ENCODE peak calls at places on chromosomes 3 and 15, in six cellular contexts. One of them, this sample, is unnamed.

GRCh38 chr15:62909257-62909656 is 133.3 kb upstream of the TPM1 start:
- DNase-seq in COR-L47: no peak
- DNase-seq in mucosa of descending colon: no peak
- DNase-seq in activated CD4-positive, alpha-beta T cell treated with anti-CD3 and anti-CD28 coated beads for 24 hours: no peak
- DNase-seq in HTR-8/SVneo: no peak
- DNase-seq in AG04450: no peak
- DNase-seq in this sample: no peak

GRCh38 chr3:127483902-127484591 is 106.5 kb downstream of the TPRA1 start:
- DNase-seq in AG04450: no peak
- DNase-seq in HTR-8/SVneo: no peak
- DNase-seq in COR-L47: no peak
- DNase-seq in activated CD4-positive, alpha-beta T cell treated with anti-CD3 and anti-CD28 coated beads for 24 hours: peak
- DNase-seq in mucosa of descending colon: no peak
- DNase-seq in this sample: no peak

GRCh38 chr3:101119535-101119934 is 126.3 kb upstream of the ABI3BP start:
- DNase-seq in COR-L47: no peak
- DNase-seq in HTR-8/SVneo: no peak
- DNase-seq in activated CD4-positive, alpha-beta T cell treated with anti-CD3 and anti-CD28 coated beads for 24 hours: no peak
- DNase-seq in mucosa of descending colon: no peak
- DNase-seq in AG04450: peak
- DNase-seq in this sample: no peak

GRCh38 chr3:184690236-184690883 is 21.5 kb downstream of the MAGEF1 start:
- DNase-seq in HTR-8/SVneo: no peak
- DNase-seq in COR-L47: no peak
- DNase-seq in activated CD4-positive, alpha-beta T cell treated with anti-CD3 and anti-CD28 coated beads for 24 hours: no peak
- DNase-seq in mucosa of descending colon: no peak
- DNase-seq in AG04450: no peak
- DNase-seq in this sample: no peak

GRCh38 chr15:98776607-98777281 is 128.4 kb downstream of the IGF1R start:
- DNase-seq in COR-L47: peak
- DNase-seq in mucosa of descending colon: no peak
- DNase-seq in activated CD4-positive, alpha-beta T cell treated with anti-CD3 and anti-CD28 coated beads for 24 hours: no peak
- DNase-seq in HTR-8/SVneo: no peak
- DNase-seq in AG04450: no peak
- DNase-seq in this sample: no peak

GRCh38 chr3:58237238-58237939 is at the start of gene ABHD6:
- DNase-seq in activated CD4-positive, alpha-beta T cell treated with anti-CD3 and anti-CD28 coated beads for 24 hours: peak
- DNase-seq in COR-L47: no peak
- DNase-seq in AG04450: no peak
- DNase-seq in mucosa of descending colon: peak
- DNase-seq in HTR-8/SVneo: peak
- DNase-seq in this sample: peak

GRCh38 chr3:99315896-99316295 is 322.5 kb upstream of the COL8A1 start:
- DNase-seq in COR-L47: no peak
- DNase-seq in HTR-8/SVneo: no peak
- DNase-seq in AG04450: no peak
- DNase-seq in activated CD4-positive, alpha-beta T cell treated with anti-CD3 and anti-CD28 coated beads for 24 hours: no peak
- DNase-seq in mucosa of descending colon: no peak
- DNase-seq in this sample: no peak

GRCh38 chr3:172760406-172760805 is 9.9 kb downstream of the ECT2 start:
- DNase-seq in activated CD4-positive, alpha-beta T cell treated with anti-CD3 and anti-CD28 coated beads for 24 hours: no peak
- DNase-seq in mucosa of descending colon: no peak
- DNase-seq in HTR-8/SVneo: no peak
- DNase-seq in AG04450: no peak
- DNase-seq in COR-L47: no peak
- DNase-seq in this sample: no peak

GRCh38 chr3:13622356-13622755 is 73.4 kb downstream of the FBLN2 start:
- DNase-seq in HTR-8/SVneo: no peak
- DNase-seq in mucosa of descending colon: no peak
- DNase-seq in activated CD4-positive, alpha-beta T cell treated with anti-CD3 and anti-CD28 coated beads for 24 hours: no peak
- DNase-seq in AG04450: no peak
- DNase-seq in COR-L47: no peak
- DNase-seq in this sample: no peak

GRCh38 chr3:15812183-15812582 is 14.4 kb upstream of the ANKRD28 start:
- DNase-seq in AG04450: no peak
- DNase-seq in HTR-8/SVneo: peak
- DNase-seq in COR-L47: no peak
- DNase-seq in mucosa of descending colon: no peak
- DNase-seq in activated CD4-positive, alpha-beta T cell treated with anti-CD3 and anti-CD28 coated beads for 24 hours: no peak
- DNase-seq in this sample: no peak

GRCh38 chr15:68434021-68434420 is 2.1 kb upstream of the ITGA11 start:
- DNase-seq in mucosa of descending colon: no peak
- DNase-seq in activated CD4-positive, alpha-beta T cell treated with anti-CD3 and anti-CD28 coated beads for 24 hours: no peak
- DNase-seq in AG04450: no peak
- DNase-seq in COR-L47: no peak
- DNase-seq in HTR-8/SVneo: no peak
- DNase-seq in this sample: no peak

GRCh38 chr3:150292891-150293290 is 115.2 kb upstream of the TSC22D2 start:
- DNase-seq in HTR-8/SVneo: no peak
- DNase-seq in AG04450: peak
- DNase-seq in mucosa of descending colon: no peak
- DNase-seq in COR-L47: no peak
- DNase-seq in activated CD4-positive, alpha-beta T cell treated with anti-CD3 and anti-CD28 coated beads for 24 hours: no peak
- DNase-seq in this sample: no peak

GRCh38 chr15:42094512-42094963 is at the start of gene PLA2G4D:
- DNase-seq in activated CD4-positive, alpha-beta T cell treated with anti-CD3 and anti-CD28 coated beads for 24 hours: no peak
- DNase-seq in COR-L47: peak
- DNase-seq in mucosa of descending colon: no peak
- DNase-seq in AG04450: no peak
- DNase-seq in HTR-8/SVneo: no peak
- DNase-seq in this sample: no peak

GRCh38 chr3:153734777-153735551 is 386.2 kb upstream of the ARHGEF26 start:
- DNase-seq in AG04450: no peak
- DNase-seq in mucosa of descending colon: no peak
- DNase-seq in HTR-8/SVneo: no peak
- DNase-seq in activated CD4-positive, alpha-beta T cell treated with anti-CD3 and anti-CD28 coated beads for 24 hours: no peak
- DNase-seq in COR-L47: no peak
- DNase-seq in this sample: no peak

GRCh38 chr3:99549918-99550603 is 88.3 kb upstream of the COL8A1 start:
- DNase-seq in HTR-8/SVneo: no peak
- DNase-seq in COR-L47: no peak
- DNase-seq in activated CD4-positive, alpha-beta T cell treated with anti-CD3 and anti-CD28 coated beads for 24 hours: no peak
- DNase-seq in AG04450: no peak
- DNase-seq in mucosa of descending colon: no peak
- DNase-seq in this sample: no peak

GRCh38 chr3:168884353-168884903 is 779.1 kb downstream of the MECOM start:
- DNase-seq in COR-L47: peak
- DNase-seq in AG04450: peak
- DNase-seq in activated CD4-positive, alpha-beta T cell treated with anti-CD3 and anti-CD28 coated beads for 24 hours: no peak
- DNase-seq in HTR-8/SVneo: peak
- DNase-seq in mucosa of descending colon: no peak
- DNase-seq in this sample: no peak

GRCh38 chr3:63470745-63471144 is 181.7 kb upstream of the SNTN start:
- DNase-seq in mucosa of descending colon: no peak
- DNase-seq in AG04450: no peak
- DNase-seq in activated CD4-positive, alpha-beta T cell treated with anti-CD3 and anti-CD28 coated beads for 24 hours: no peak
- DNase-seq in COR-L47: no peak
- DNase-seq in HTR-8/SVneo: no peak
- DNase-seq in this sample: no peak

GRCh38 chr3:64814360-64814759 is 126.6 kb upstream of the ADAMTS9 start:
- DNase-seq in AG04450: no peak
- DNase-seq in COR-L47: no peak
- DNase-seq in activated CD4-positive, alpha-beta T cell treated with anti-CD3 and anti-CD28 coated beads for 24 hours: no peak
- DNase-seq in mucosa of descending colon: no peak
- DNase-seq in HTR-8/SVneo: no peak
- DNase-seq in this sample: no peak

GRCh38 chr3:186493507-186493906 is 50.7 kb downstream of the CRYGS start:
- DNase-seq in activated CD4-positive, alpha-beta T cell treated with anti-CD3 and anti-CD28 coated beads for 24 hours: no peak
- DNase-seq in mucosa of descending colon: no peak
- DNase-seq in HTR-8/SVneo: no peak
- DNase-seq in AG04450: peak
- DNase-seq in COR-L47: no peak
- DNase-seq in this sample: no peak

GRCh38 chr3:143252931-143253330 is 133.4 kb downstream of the CHST2 start:
- DNase-seq in HTR-8/SVneo: no peak
- DNase-seq in mucosa of descending colon: no peak
- DNase-seq in activated CD4-positive, alpha-beta T cell treated with anti-CD3 and anti-CD28 coated beads for 24 hours: no peak
- DNase-seq in AG04450: no peak
- DNase-seq in COR-L47: no peak
- DNase-seq in this sample: no peak

GRCh38 chr3:901953-902778 is 190.7 kb upstream of the CNTN6 start:
- DNase-seq in HTR-8/SVneo: no peak
- DNase-seq in AG04450: no peak
- DNase-seq in mucosa of descending colon: no peak
- DNase-seq in activated CD4-positive, alpha-beta T cell treated with anti-CD3 and anti-CD28 coated beads for 24 hours: no peak
- DNase-seq in COR-L47: no peak
- DNase-seq in this sample: no peak

GRCh38 chr15:63539517-63539916 is 35.1 kb downstream of the USP3 start:
- DNase-seq in HTR-8/SVneo: no peak
- DNase-seq in AG04450: no peak
- DNase-seq in activated CD4-positive, alpha-beta T cell treated with anti-CD3 and anti-CD28 coated beads for 24 hours: no peak
- DNase-seq in COR-L47: peak
- DNase-seq in mucosa of descending colon: no peak
- DNase-seq in this sample: no peak

GRCh38 chr15:99951471-99951870 is 218.2 kb upstream of the LYSMD4 start:
- DNase-seq in AG04450: no peak
- DNase-seq in activated CD4-positive, alpha-beta T cell treated with anti-CD3 and anti-CD28 coated beads for 24 hours: no peak
- DNase-seq in COR-L47: no peak
- DNase-seq in HTR-8/SVneo: no peak
- DNase-seq in mucosa of descending colon: no peak
- DNase-seq in this sample: no peak

GRCh38 chr15:90750186-90750585 is 33.0 kb downstream of the BLM start:
- DNase-seq in HTR-8/SVneo: no peak
- DNase-seq in AG04450: no peak
- DNase-seq in COR-L47: no peak
- DNase-seq in activated CD4-positive, alpha-beta T cell treated with anti-CD3 and anti-CD28 coated beads for 24 hours: no peak
- DNase-seq in mucosa of descending colon: no peak
- DNase-seq in this sample: no peak

GRCh38 chr3:65955792-65956477 is 82.8 kb downstream of the MAGI1 start:
- DNase-seq in HTR-8/SVneo: no peak
- DNase-seq in AG04450: peak
- DNase-seq in mucosa of descending colon: peak
- DNase-seq in activated CD4-positive, alpha-beta T cell treated with anti-CD3 and anti-CD28 coated beads for 24 hours: no peak
- DNase-seq in COR-L47: no peak
- DNase-seq in this sample: no peak

GRCh38 chr3:17320266-17320665 is 422.2 kb downstream of the TBC1D5 start:
- DNase-seq in mucosa of descending colon: no peak
- DNase-seq in AG04450: no peak
- DNase-seq in activated CD4-positive, alpha-beta T cell treated with anti-CD3 and anti-CD28 coated beads for 24 hours: no peak
- DNase-seq in HTR-8/SVneo: no peak
- DNase-seq in COR-L47: no peak
- DNase-seq in this sample: no peak

GRCh38 chr15:71585159-71585558 is 225.2 kb upstream of the NR2E3 start:
- DNase-seq in AG04450: no peak
- DNase-seq in HTR-8/SVneo: no peak
- DNase-seq in COR-L47: no peak
- DNase-seq in activated CD4-positive, alpha-beta T cell treated with anti-CD3 and anti-CD28 coated beads for 24 hours: no peak
- DNase-seq in mucosa of descending colon: no peak
- DNase-seq in this sample: no peak

GRCh38 chr3:14623569-14624051 is 28.0 kb upstream of the CCDC174 start:
- DNase-seq in HTR-8/SVneo: no peak
- DNase-seq in mucosa of descending colon: no peak
- DNase-seq in COR-L47: no peak
- DNase-seq in AG04450: no peak
- DNase-seq in activated CD4-positive, alpha-beta T cell treated with anti-CD3 and anti-CD28 coated beads for 24 hours: no peak
- DNase-seq in this sample: no peak

GRCh38 chr3:73586628-73587027 is 38.1 kb downstream of the PDZRN3 start:
- DNase-seq in HTR-8/SVneo: no peak
- DNase-seq in mucosa of descending colon: no peak
- DNase-seq in AG04450: no peak
- DNase-seq in COR-L47: no peak
- DNase-seq in activated CD4-positive, alpha-beta T cell treated with anti-CD3 and anti-CD28 coated beads for 24 hours: no peak
- DNase-seq in this sample: no peak

GRCh38 chr15:57994468-57995154 is 70.9 kb downstream of the ALDH1A2 start:
- DNase-seq in AG04450: no peak
- DNase-seq in activated CD4-positive, alpha-beta T cell treated with anti-CD3 and anti-CD28 coated beads for 24 hours: no peak
- DNase-seq in HTR-8/SVneo: no peak
- DNase-seq in mucosa of descending colon: no peak
- DNase-seq in COR-L47: no peak
- DNase-seq in this sample: no peak

GRCh38 chr15:67998599-67999122 is 55.5 kb upstream of the PIAS1 start:
- DNase-seq in mucosa of descending colon: peak
- DNase-seq in HTR-8/SVneo: peak
- DNase-seq in AG04450: no peak
- DNase-seq in COR-L47: no peak
- DNase-seq in activated CD4-positive, alpha-beta T cell treated with anti-CD3 and anti-CD28 coated beads for 24 hours: no peak
- DNase-seq in this sample: no peak

GRCh38 chr3:76661527-76662250 is 378.2 kb upstream of the ROBO2 start:
- DNase-seq in activated CD4-positive, alpha-beta T cell treated with anti-CD3 and anti-CD28 coated beads for 24 hours: no peak
- DNase-seq in HTR-8/SVneo: no peak
- DNase-seq in AG04450: no peak
- DNase-seq in COR-L47: no peak
- DNase-seq in mucosa of descending colon: no peak
- DNase-seq in this sample: no peak

GRCh38 chr15:58473720-58474119 is 41.9 kb downstream of the LIPC start:
- DNase-seq in AG04450: peak
- DNase-seq in HTR-8/SVneo: peak
- DNase-seq in activated CD4-positive, alpha-beta T cell treated with anti-CD3 and anti-CD28 coated beads for 24 hours: no peak
- DNase-seq in COR-L47: no peak
- DNase-seq in mucosa of descending colon: no peak
- DNase-seq in this sample: no peak